ENCODE peak calls at places on chromosomes 4 and X, in ten cellular contexts. W, U, R, P, T, O, V, D, H and C are unnamed samples.

GRCh38 chrX:29257516-29257915 is 670.3 kb downstream of the IL1RAPL1 start:
- DNase-seq in R (no peak), T (no peak), V (peak), O (no peak), W (peak), H (no peak), P (no peak), U (peak), D (no peak), C (no peak)

GRCh38 chrX:81238166-81238565 is 36.3 kb downstream of the SH3BGRL start:
- DNase-seq in P (no peak), U (no peak), W (no peak), T (no peak), V (no peak), D (peak), O (no peak), H (no peak), R (no peak), C (no peak)

GRCh38 chr4:127732623-127733199 is 2.5 kb downstream of the SLC25A31 start:
- DNase-seq in W (no peak), T (peak), H (no peak), U (peak), O (no peak), V (peak), P (peak), D (no peak), R (peak), C (no peak)

GRCh38 chr4:9949573-9949972 is 71.7 kb downstream of the SLC2A9 start:
- DNase-seq in T (no peak), R (no peak), O (no peak), W (no peak), H (no peak), D (no peak), V (no peak), P (no peak), U (no peak), C (no peak)

GRCh38 chr4:3257125-3257690 is 8.2 kb downstream of the MSANTD1 start:
- DNase-seq in U (no peak), W (no peak), P (no peak), H (no peak), V (no peak), R (no peak), O (peak), D (peak), T (peak), C (no peak)

GRCh38 chr4:40247350-40247749 is 50.5 kb downstream of the RHOH start:
- DNase-seq in O (peak), V (no peak), U (no peak), W (no peak), R (no peak), T (no peak), H (peak), D (no peak), P (no peak), C (no peak)

GRCh38 chr4:56374956-56375355 is 12.3 kb downstream of the AASDH start:
- DNase-seq in D (no peak), R (no peak), T (no peak), U (no peak), H (no peak), V (no peak), W (no peak), O (no peak), P (no peak), C (no peak)

GRCh38 chr4:777520-778262 is 48.2 kb downstream of the CPLX1 start:
- DNase-seq in O (no peak), R (no peak), H (no peak), V (no peak), W (no peak), T (no peak), P (no peak), D (no peak), U (no peak), C (no peak)

GRCh38 chrX:14936561-14936960 is 63.3 kb downstream of the MOSPD2 start:
- DNase-seq in R (peak), T (peak), O (no peak), W (peak), U (peak), V (peak), P (no peak), H (no peak), D (no peak), C (peak)

GRCh38 chr4:67712650-67713530 is 11.9 kb upstream of the UBA6 start:
- DNase-seq in D (peak), T (no peak), O (no peak), R (no peak), P (no peak), W (no peak), U (no peak), V (no peak), H (no peak), C (no peak)

GRCh38 chr4:85478576-85478975 is 3.6 kb downstream of the ARHGAP24 start:
- DNase-seq in P (no peak), U (peak), D (no peak), T (no peak), W (no peak), H (no peak), V (peak), O (no peak), R (peak), C (no peak)

GRCh38 chrX:77527233-77528001 is 80.2 kb downstream of the FGF16 start:
- DNase-seq in R (no peak), V (no peak), O (peak), D (peak), U (peak), T (no peak), H (no peak), W (no peak), P (no peak), C (no peak)

GRCh38 chr4:180669637-180670036 is 1573.6 kb upstream of the TENM3 start:
- DNase-seq in D (no peak), O (no peak), H (no peak), P (no peak), R (no peak), T (peak), U (no peak), W (no peak), V (peak), C (peak)

GRCh38 chr4:176793060-176793605 is 411 bp upstream of the VEGFC start:
- DNase-seq in O (peak), T (no peak), V (no peak), H (no peak), D (no peak), R (no peak), W (no peak), U (no peak), P (no peak), C (no peak)

GRCh38 chrX:48076343-48076742 is 4.9 kb upstream of the ZNF630 start:
- DNase-seq in O (no peak), V (no peak), R (no peak), H (no peak), U (no peak), D (no peak), T (no peak), P (no peak), W (no peak), C (no peak)

GRCh38 chrX:140360284-140360683 is 144.6 kb downstream of the SOX3 start:
- DNase-seq in V (no peak), O (no peak), D (no peak), H (no peak), W (no peak), T (no peak), P (no peak), R (no peak), U (no peak), C (no peak)

GRCh38 chr4:38857354-38858096 is 908 bp upstream of the TLR6 start:
- DNase-seq in P (no peak), V (peak), W (peak), T (peak), U (peak), R (peak), O (no peak), D (peak), H (no peak), C (peak)

GRCh38 chr4:77625485-77625884 is 19.9 kb downstream of the CXCL13 start:
- DNase-seq in H (no peak), D (no peak), P (no peak), O (no peak), V (no peak), W (no peak), U (no peak), R (no peak), T (no peak), C (no peak)

GRCh38 chrX:85084770-85085393 is 81.2 kb downstream of the APOOL start:
- DNase-seq in D (peak), O (no peak), P (peak), V (peak), R (peak), U (peak), T (peak), H (peak), W (no peak), C (no peak)

GRCh38 chr4:127236875-127237274 is 395.9 kb upstream of the INTU start:
- DNase-seq in W (no peak), T (no peak), V (no peak), H (no peak), R (peak), P (no peak), D (no peak), O (no peak), U (peak), C (no peak)

GRCh38 chr4:171765514-171765913 is 47.7 kb upstream of the GALNTL6 start:
- DNase-seq in R (no peak), D (no peak), H (no peak), O (no peak), V (no peak), W (no peak), P (no peak), U (no peak), T (no peak), C (no peak)

GRCh38 chr4:80386281-80386886 is 50.9 kb downstream of the CFAP299 start:
- DNase-seq in R (no peak), O (no peak), H (no peak), V (no peak), D (no peak), W (no peak), U (no peak), P (no peak), T (no peak), C (no peak)

GRCh38 chr4:63717384-63717783 is 691.9 kb downstream of the TECRL start:
- DNase-seq in O (no peak), P (peak), T (peak), D (no peak), W (no peak), V (no peak), U (no peak), H (no peak), R (peak), C (no peak)

GRCh38 chr4:26583538-26583864 is 383 bp upstream of the TBC1D19 start:
- DNase-seq in U (no peak), O (no peak), H (no peak), D (no peak), P (peak), V (peak), R (no peak), W (no peak), T (peak), C (no peak)

GRCh38 chrX:138710866-138711331 is 618 bp downstream of the FGF13 start:
- DNase-seq in D (peak), W (peak), O (peak), R (peak), T (no peak), U (no peak), H (no peak), V (no peak), P (peak), C (no peak)

GRCh38 chrX:154398668-154399526 is 720 bp downstream of the RPL10 start:
- DNase-seq in T (peak), V (peak), W (peak), R (peak), P (no peak), H (peak), U (peak), D (peak), O (peak), C (no peak)

GRCh38 chr4:69832326-69833030 is 27.5 kb downstream of the SULT1E1 start:
- DNase-seq in R (no peak), W (no peak), D (peak), P (no peak), T (no peak), V (no peak), O (peak), H (no peak), U (no peak), C (peak)

GRCh38 chr4:110508827-110509446 is 33.0 kb downstream of the ENPEP start:
- DNase-seq in R (peak), H (no peak), D (no peak), P (no peak), U (peak), V (no peak), W (no peak), T (peak), O (no peak), C (no peak)

GRCh38 chrX:97685753-97686152 is 802.0 kb downstream of the RPA4 start:
- DNase-seq in O (no peak), W (no peak), H (no peak), P (no peak), D (no peak), T (peak), R (peak), U (peak), V (peak), C (no peak)

GRCh38 chr4:123997116-123997515 is 600.5 kb downstream of the SPRY1 start:
- DNase-seq in O (no peak), T (peak), V (no peak), P (peak), H (no peak), U (no peak), W (no peak), D (no peak), R (no peak), C (no peak)

GRCh38 chr4:173214661-173215060 is 46.0 kb downstream of the GALNT7 start:
- DNase-seq in U (peak), T (peak), H (no peak), W (peak), D (no peak), P (no peak), O (no peak), R (no peak), V (peak), C (no peak)

GRCh38 chrX:21926527-21927278 is 13.8 kb upstream of the SMS start:
- DNase-seq in R (peak), U (peak), V (peak), W (peak), D (no peak), O (no peak), P (no peak), H (no peak), T (peak), C (peak)

GRCh38 chrX:21929209-21929608 is 11.3 kb upstream of the SMS start:
- DNase-seq in R (no peak), O (no peak), H (no peak), V (no peak), U (no peak), D (no peak), W (no peak), T (no peak), P (no peak), C (no peak)

GRCh38 chrX:21930986-21931385 is 9.5 kb upstream of the SMS start:
- DNase-seq in R (no peak), V (no peak), O (no peak), D (no peak), H (no peak), W (no peak), P (no peak), T (no peak), U (no peak), C (no peak)

DNA sequence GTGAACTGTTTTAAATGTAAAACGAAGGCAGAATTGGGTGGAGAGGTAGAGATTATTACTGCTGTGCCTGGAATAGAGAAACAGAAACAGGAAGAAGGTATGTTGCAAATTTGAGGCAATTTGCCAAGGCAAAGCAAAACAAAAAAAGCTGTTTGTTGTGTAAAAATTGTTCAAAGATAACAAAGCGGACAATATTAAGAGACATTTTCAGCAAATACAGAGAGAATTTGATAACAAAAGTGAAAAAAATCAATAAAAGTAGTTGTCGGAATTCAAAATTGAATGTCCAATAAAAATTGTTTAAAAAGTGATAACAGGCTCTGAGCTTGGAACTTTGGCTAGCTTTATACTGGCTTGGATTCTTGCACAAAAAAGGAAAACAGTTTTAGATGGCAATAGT is 14.4 kb upstream of the SMS start:
- DNase-seq in O (no peak), T (peak), V (no peak), H (no peak), P (no peak), U (peak), D (no peak), W (no peak), R (peak), C (no peak)
- H3K4me3 ChIP-seq in O (no peak), T (peak), V (no peak), H (no peak), P (no peak), U (no peak), D (no peak), W (no peak), R (peak), C (no peak)

DNA sequence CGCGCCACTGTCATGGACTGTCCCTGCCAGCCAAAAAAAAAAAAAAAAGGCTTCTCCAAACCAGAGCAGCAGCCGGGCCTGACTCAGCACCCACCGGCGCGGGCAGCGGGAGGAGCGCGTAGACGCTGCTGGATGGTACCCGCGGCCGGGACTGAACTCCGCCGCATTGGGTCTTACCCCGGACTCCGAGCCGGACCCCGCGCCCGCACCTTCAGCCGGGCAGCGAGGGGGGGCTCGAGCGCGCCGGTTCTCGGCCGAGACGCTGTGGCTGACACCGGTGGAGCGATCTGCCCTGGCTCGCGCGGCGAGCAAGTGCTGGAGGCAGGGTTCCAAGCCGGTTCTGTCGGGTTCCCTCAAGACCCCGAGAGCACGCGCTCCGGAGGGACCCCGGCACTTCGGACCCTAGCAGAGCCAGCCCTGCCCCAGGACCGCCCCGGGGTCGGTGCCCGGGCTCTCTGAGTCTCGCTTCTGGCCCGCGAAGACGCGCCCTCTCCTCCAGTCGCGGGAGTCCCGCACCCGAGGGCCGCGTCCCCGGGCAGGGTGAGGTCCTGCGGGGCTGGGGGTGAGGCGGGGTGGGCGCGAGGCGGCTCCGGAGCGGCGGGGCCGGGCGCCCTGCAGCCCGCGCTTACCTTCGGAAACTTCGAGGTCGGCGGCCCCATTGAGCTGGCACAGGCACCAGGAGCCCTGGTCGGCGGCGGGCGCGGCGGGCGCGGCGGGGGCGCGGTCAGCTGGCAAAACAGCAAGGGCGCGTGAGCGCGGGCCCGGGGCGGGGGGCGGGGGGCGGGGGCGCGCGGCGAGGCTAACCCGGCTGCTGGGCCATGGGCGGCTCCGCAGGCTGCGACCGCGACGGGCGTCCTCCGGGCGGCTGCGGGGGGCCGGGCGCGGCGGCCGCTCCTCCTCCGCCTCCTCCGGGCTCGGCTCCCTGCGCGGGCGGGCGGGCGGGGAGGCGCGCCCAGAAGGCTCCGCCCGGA is 11.8 kb upstream of the MAN2B2 start:
- DNase-seq in W (no peak), V (no peak), O (no peak), D (peak), R (peak), P (no peak), T (peak), U (no peak), H (no peak), C (no peak)
- H3K4me3 ChIP-seq in W (no peak), V (peak), O (no peak), D (no peak), R (peak), P (peak), T (peak), U (no peak), H (no peak), C (peak)

GRCh38 chr4:148068065-148068911 is 336.4 kb downstream of the ARHGAP10 start:
- DNase-seq in R (no peak), H (no peak), O (no peak), W (no peak), U (no peak), P (no peak), V (no peak), T (no peak), D (peak), C (no peak)

GRCh38 chr4:148072789-148073188 is 340.9 kb downstream of the ARHGAP10 start:
- DNase-seq in U (no peak), P (no peak), D (no peak), W (no peak), R (no peak), V (no peak), H (no peak), T (no peak), O (no peak), C (no peak)

GRCh38 chr4:148071009-148071408 is 339.1 kb downstream of the ARHGAP10 start:
- DNase-seq in H (no peak), W (no peak), D (no peak), R (no peak), V (no peak), U (no peak), O (no peak), T (no peak), P (no peak), C (peak)

GRCh38 chr4:148067307-148067916 is 335.5 kb downstream of the ARHGAP10 start:
- DNase-seq in W (no peak), V (peak), R (no peak), O (no peak), H (no peak), P (no peak), U (no peak), D (no peak), T (no peak), C (no peak)

GRCh38 chr4:148069086-148070010 is 337.5 kb downstream of the ARHGAP10 start:
- DNase-seq in D (no peak), H (no peak), P (no peak), O (no peak), T (no peak), R (no peak), V (no peak), U (no peak), W (no peak), C (no peak)
- H3K4me3 ChIP-seq in D (no peak), H (no peak), P (no peak), O (no peak), T (no peak), R (no peak), V (no peak), U (no peak), W (no peak), C (no peak)

GRCh38 chr4:148834804-148835598 is 392.8 kb upstream of the NR3C2 start:
- DNase-seq in O (peak), R (peak), T (peak), V (no peak), W (no peak), U (peak), H (no peak), D (no peak), P (no peak), C (peak)
- H3K4me3 ChIP-seq in O (no peak), R (no peak), T (no peak), V (no peak), W (no peak), U (no peak), H (no peak), D (no peak), P (no peak), C (no peak)